ENCODE peak calls at places on chromosomes 11 and 22, in six cellular contexts. P is H9, F is neuronal stem cell, C is IMR-90, Z is H1, D is trophoblast cell. N is an unnamed sample.

GRCh38 chr11:25927391-25927790 is 404.5 kb upstream of the ANO3 start:
- DNase-seq in P (no peak), F (peak), C (no peak), Z (no peak), D (no peak), N (peak)

GRCh38 chr11:12094872-12095800 is 15.3 kb upstream of the MICAL2 start:
- DNase-seq in P (no peak), F (no peak), C (no peak), Z (no peak), D (peak), N (peak)

GRCh38 chr11:17803751-17804334 is 69.3 kb downstream of the KCNC1 start:
- DNase-seq in P (no peak), F (no peak), C (no peak), Z (no peak), D (no peak), N (no peak)

GRCh38 chr11:46865340-46865739 is 19.3 kb upstream of the CKAP5 start:
- DNase-seq in P (no peak), F (no peak), C (peak), Z (no peak), D (peak), N (no peak)

GRCh38 chr11:119684361-119685072 is 44.5 kb downstream of the NECTIN1 start:
- DNase-seq in P (no peak), F (no peak), C (peak), Z (no peak), D (no peak), N (peak)

GRCh38 chr11:8262552-8263108 is 1.0 kb downstream of the LMO1 start:
- DNase-seq in P (peak), F (peak), C (peak), Z (peak), D (peak), N (peak)

GRCh38 chr11:122085264-122085663 is 30.8 kb downstream of the BLID start:
- DNase-seq in P (no peak), F (no peak), C (peak), Z (no peak), D (no peak), N (no peak)

GRCh38 chr11:45820211-45820857 is 15.4 kb downstream of the SLC35C1 start:
- DNase-seq in P (no peak), F (no peak), C (no peak), Z (no peak), D (peak), N (no peak)

GRCh38 chr22:28674121-28674563 is 5.5 kb downstream of the TTC28 start:
- DNase-seq in P (no peak), F (no peak), C (peak), Z (no peak), D (no peak), N (no peak)

GRCh38 chr22:26483043-26483438 is 542 bp downstream of the HPS4 start:
- DNase-seq in P (no peak), F (no peak), C (no peak), Z (no peak), D (no peak), N (peak)

GRCh38 chr22:19060356-19061009 is 61.7 kb downstream of the DGCR2 start:
- DNase-seq in P (no peak), F (no peak), C (peak), Z (no peak), D (no peak), N (no peak)

GRCh38 chr11:71562120-71562519 is 3.2 kb upstream of the KRTAP5-10 start:
- DNase-seq in P (no peak), F (no peak), C (no peak), Z (no peak), D (no peak), N (no peak)

GRCh38 chr22:35119494-35119893 is 53.5 kb downstream of the ISX start:
- DNase-seq in P (no peak), F (no peak), C (no peak), Z (no peak), D (no peak), N (no peak)

DNA sequence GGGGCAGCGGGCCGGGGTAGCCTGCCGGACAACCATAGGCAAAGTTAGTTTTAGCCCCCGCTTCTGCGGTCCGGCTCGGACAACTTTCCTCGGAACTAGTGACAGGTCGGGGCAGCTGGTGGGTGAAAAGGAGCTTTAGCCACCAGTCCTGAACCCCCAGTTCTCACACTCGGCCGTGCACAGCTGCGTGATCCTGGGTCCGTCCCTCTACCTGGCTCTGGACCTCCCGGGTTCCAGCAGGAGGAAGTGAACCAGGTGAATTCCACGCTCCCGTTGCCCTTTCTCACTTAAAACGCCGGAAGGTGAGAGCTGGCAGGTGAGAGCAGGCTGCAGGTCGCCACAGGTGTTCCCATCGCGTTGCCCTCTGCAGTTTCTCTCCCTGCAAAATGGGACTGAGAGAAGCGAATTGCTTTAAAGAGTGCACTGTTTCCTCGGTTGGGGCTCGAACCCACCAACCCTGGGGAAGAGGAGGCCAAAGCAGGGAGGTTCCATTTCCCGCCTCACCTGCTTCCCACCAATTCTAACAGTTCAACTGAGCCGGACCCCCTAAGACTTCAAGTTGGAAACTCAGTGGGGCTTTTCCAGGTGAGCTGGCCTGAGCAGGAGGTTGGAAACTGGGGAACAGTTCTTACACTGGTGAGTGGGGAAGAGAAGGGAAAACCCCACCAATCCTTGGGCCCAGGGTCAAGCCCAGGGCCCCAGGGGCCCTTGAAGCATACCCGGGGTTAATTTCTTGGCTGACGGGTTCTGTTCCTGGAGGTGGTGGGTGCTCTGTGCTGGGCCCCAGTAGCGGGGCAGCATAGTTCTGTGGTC is 489 bp downstream of the CD82 start:
- DNase-seq in P (peak), F (no peak), C (no peak), Z (no peak), D (peak), N (peak)
- H2BK5ac ChIP-seq in P (no peak), F (no peak), C (peak), Z (no peak), D (no peak), N (no peak)

DNA sequence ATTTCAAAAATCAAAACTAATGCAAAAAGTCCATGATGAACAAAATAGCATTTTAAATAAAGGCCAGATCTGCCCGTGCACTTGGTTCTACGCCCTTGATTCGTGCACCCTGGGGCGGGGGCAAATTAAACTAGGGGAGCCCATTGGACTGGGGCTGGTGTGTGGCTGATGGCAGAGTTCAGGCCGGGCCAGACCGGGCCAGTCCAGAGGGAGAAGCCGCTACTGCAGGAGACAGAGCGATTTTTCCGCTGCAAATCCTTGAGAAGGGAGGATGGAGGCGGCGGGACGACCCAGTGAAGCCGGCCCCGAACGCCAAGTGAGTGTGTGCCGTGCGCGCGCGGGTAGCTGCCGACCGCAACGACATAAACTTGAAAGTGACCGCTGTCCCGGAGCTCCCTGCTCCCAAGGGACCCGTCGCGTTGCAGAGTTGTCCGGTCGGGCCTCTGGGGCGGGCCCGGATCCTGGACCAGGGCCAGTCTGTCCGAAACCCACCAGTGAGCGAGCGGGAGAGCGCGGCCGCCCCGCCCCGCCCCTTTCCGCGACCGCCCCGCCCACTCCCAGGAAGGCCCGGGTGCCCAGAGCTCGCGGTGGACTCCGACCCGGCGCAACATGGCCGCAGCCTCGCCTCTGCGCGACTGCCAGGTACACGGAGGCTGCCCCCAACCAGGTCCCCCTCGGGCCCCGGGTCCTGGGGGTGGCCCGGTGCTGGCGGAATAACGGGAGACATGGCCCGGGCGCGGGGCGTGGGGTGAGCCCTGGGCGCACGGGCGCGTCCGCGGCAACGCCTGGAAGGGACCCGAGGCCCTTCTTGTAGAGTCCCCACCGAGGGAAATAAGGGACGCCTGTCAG is at the start of gene TTC38:
- DNase-seq in P (peak), F (peak), C (peak), Z (peak), D (peak), N (peak)
- H2BK5ac ChIP-seq in P (no peak), F (peak), C (peak), Z (no peak), D (no peak), N (no peak)

GRCh38 chr11:57460756-57461749 is 725 bp downstream of the RTN4RL2 start:
- DNase-seq in P (peak), F (no peak), C (no peak), Z (peak), D (peak), N (peak)

GRCh38 chr11:57464343-57465181 is 4.2 kb downstream of the RTN4RL2 start:
- DNase-seq in P (no peak), F (no peak), C (peak), Z (no peak), D (peak), N (peak)

GRCh38 chr11:57461841-57462489 is 1.6 kb downstream of the RTN4RL2 start:
- DNase-seq in P (no peak), F (no peak), C (no peak), Z (no peak), D (no peak), N (no peak)

GRCh38 chr11:57462597-57462996 is 2.3 kb downstream of the RTN4RL2 start:
- DNase-seq in P (no peak), F (no peak), C (no peak), Z (no peak), D (no peak), N (no peak)

GRCh38 chr11:57463596-57464342 is 3.4 kb downstream of the RTN4RL2 start:
- DNase-seq in P (no peak), F (no peak), C (no peak), Z (no peak), D (no peak), N (peak)
- H2BK5ac ChIP-seq in P (no peak), F (no peak), C (no peak), Z (peak), D (no peak), N (no peak)

DNA sequence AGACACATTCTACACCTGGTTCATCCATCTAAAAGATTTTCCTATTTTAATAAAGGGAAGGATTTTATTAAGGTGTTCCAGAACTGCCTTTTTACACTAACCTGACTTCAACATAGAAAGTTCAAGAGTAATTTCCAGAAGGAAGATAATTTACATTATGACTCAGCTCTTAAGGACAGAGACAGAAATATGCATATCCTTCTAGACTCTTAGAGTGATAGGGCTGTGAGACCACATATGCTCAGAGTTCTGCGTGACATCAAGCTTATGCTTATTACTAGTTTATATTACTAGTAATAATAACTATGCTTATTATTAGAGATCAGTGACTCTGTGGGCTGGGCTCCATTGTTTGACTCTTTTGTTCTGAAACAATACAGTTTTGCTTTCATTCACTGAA is 4.6 kb downstream of the PDGFD start:
- DNase-seq in P (no peak), F (no peak), C (peak), Z (no peak), D (no peak), N (no peak)
- H2BK5ac ChIP-seq in P (no peak), F (no peak), C (no peak), Z (no peak), D (no peak), N (no peak)

DNA sequence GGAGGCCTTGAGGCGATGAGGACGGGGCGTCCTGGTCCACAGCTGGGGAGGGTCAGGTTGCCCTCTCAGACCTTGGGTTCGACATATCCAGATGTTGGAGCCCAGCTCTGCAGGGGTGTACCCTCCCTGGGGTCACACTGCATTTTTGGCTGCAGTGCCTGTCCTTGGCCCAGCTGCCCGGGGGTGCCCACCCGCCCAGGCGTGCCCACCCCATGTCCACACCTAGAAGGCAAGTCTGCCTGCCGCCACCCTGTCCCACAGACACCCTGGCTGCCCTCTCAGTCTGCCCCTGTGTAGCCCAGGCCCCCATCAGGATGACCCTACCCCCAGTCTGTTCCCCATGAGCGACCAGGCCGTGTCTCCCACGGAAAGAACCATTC is 3.0 kb downstream of the LSP1 start:
- DNase-seq in P (no peak), F (no peak), C (no peak), Z (no peak), D (no peak), N (no peak)
- H2BK5ac ChIP-seq in P (no peak), F (no peak), C (no peak), Z (no peak), D (no peak), N (no peak)

GRCh38 chr22:20079745-20080444 is at the start of gene DGCR8:
- DNase-seq in P (peak), F (peak), C (peak), Z (peak), D (peak), N (peak)
- H2BK5ac ChIP-seq in P (no peak), F (peak), C (peak), Z (peak), D (peak), N (peak)

GRCh38 chr11:32821917-32822560 is 7.7 kb upstream of the PRRG4 start:
- DNase-seq in P (no peak), F (no peak), C (no peak), Z (no peak), D (no peak), N (no peak)

GRCh38 chr11:32817843-32818183 is 11.9 kb upstream of the PRRG4 start:
- DNase-seq in P (no peak), F (no peak), C (no peak), Z (no peak), D (no peak), N (no peak)

GRCh38 chr11:32819187-32819586 is 10.5 kb upstream of the PRRG4 start:
- DNase-seq in P (no peak), F (no peak), C (no peak), Z (no peak), D (no peak), N (no peak)

GRCh38 chr11:32821517-32821916 is 8.2 kb upstream of the PRRG4 start:
- DNase-seq in P (no peak), F (no peak), C (no peak), Z (no peak), D (peak), N (no peak)

DNA sequence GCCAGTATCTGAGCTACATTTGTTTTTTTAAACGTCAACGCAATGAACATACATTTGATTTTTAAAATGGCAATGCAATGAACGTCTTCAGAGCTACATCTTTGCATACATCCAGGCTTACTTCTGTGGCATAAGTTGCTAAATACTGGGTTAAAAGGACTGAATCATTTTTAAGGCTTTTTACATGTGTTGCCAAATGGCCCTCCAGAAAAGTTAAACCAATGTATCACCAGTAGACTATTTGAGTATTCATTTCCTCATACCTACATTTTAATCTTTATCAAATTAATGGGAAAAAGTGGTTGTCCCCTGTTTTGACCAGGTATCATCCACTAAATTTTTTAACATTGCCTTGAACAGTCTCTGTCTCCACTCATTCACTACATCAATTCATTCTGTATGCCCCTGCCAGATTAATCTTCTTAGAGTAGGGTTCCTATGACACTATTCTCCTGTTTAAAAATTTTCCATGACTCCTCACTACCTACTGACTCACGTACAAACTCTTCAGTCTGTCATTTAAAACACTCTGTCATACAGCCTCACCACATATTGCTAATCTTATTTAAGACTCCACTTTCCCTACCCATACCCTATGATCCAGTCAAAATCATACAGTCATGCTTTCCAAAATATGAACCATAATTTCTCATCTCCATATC is 12.4 kb upstream of the PRRG4 start:
- DNase-seq in P (no peak), F (no peak), C (no peak), Z (no peak), D (peak), N (no peak)
- H2BK5ac ChIP-seq in P (no peak), F (no peak), C (no peak), Z (no peak), D (no peak), N (no peak)